ENCODE peak calls at places on chromosomes 5 and 9, in seven cellular contexts. C is naive thymus-derived CD4-positive, alpha-beta T cell; X is Panc1; N is mesendoderm; K is pancreas; W is astrocyte; D is endothelial cell of umbilical vein. O is an unnamed sample. For H3K27me3, the result is how much of the 10 kb centered on the place peaks cover.

GRCh38 chr9:33449715-33450114 is 2.3 kb upstream of the AQP3 start:
- DNase-seq in D (no peak), N (no peak), W (no peak), C (no peak), K (no peak), X (no peak), O (no peak)

GRCh38 chr9:99130069-99130468 is 25.2 kb downstream of the TGFBR1 start:
- DNase-seq in X (no peak), C (no peak), D (no peak), W (no peak), K (no peak), N (no peak), O (no peak)

GRCh38 chr5:100827481-100827889 is 75.6 kb downstream of the ST8SIA4 start:
- DNase-seq in K (no peak), N (no peak), C (no peak), W (no peak), D (peak), X (peak), O (peak)

GRCh38 chr5:75286211-75286773 is 49.6 kb upstream of the ANKRD31 start:
- DNase-seq in C (no peak), W (no peak), N (no peak), D (no peak), K (no peak), X (no peak), O (no peak)

GRCh38 chr5:42806701-42807262 is 4.9 kb downstream of the SELENOP start:
- DNase-seq in C (no peak), K (no peak), N (no peak), D (no peak), W (no peak), X (no peak), O (no peak)

GRCh38 chr9:128454991-128455390 is 815 bp upstream of the ODF2 start:
- DNase-seq in X (no peak), N (no peak), W (no peak), K (no peak), D (no peak), C (no peak), O (no peak)

GRCh38 chr9:98191615-98192502 is 578 bp downstream of the CORO2A start:
- DNase-seq in K (peak), D (no peak), N (peak), W (no peak), X (no peak), C (peak), O (peak)

GRCh38 chr5:178273665-178274541 is 41.3 kb upstream of the PHYKPL start:
- DNase-seq in W (no peak), C (no peak), D (no peak), K (no peak), N (no peak), X (no peak), O (no peak)

GRCh38 chr5:2751592-2752021 is at the start of gene IRX2:
- DNase-seq in N (peak), C (no peak), D (no peak), K (peak), X (no peak), W (peak), O (peak)

GRCh38 chr9:134944351-134944802 is 26.7 kb upstream of the FCN1 start:
- DNase-seq in D (no peak), C (no peak), N (peak), W (no peak), X (no peak), K (peak), O (no peak)

GRCh38 chr5:67089200-67089725 is 107.3 kb downstream of the CD180 start:
- DNase-seq in K (no peak), W (peak), D (no peak), C (no peak), N (no peak), X (no peak), O (no peak)

GRCh38 chr5:143913008-143913752 is 101.2 kb downstream of the HMHB1 start:
- DNase-seq in C (no peak), D (peak), W (peak), K (no peak), N (no peak), X (peak), O (no peak)

GRCh38 chr5:160230686-160231527 is 1.6 kb downstream of the FABP6 start:
- DNase-seq in W (peak), C (no peak), K (no peak), D (no peak), N (no peak), X (no peak), O (no peak)

GRCh38 chr5:156411131-156411727 is 84.3 kb downstream of the SGCD start:
- DNase-seq in C (no peak), X (no peak), K (no peak), D (no peak), N (no peak), W (peak), O (no peak)

GRCh38 chr9:129100383-129101169 is 10.0 kb downstream of the CRAT start:
- DNase-seq in W (no peak), X (no peak), N (peak), K (no peak), C (no peak), D (no peak), O (no peak)

GRCh38 chr9:75640250-75640649 is 250.2 kb upstream of the PCSK5 start:
- DNase-seq in N (peak), D (no peak), K (no peak), X (no peak), W (no peak), C (no peak), O (no peak)

GRCh38 chr9:135908334-135909204 is 1.2 kb upstream of the CAMSAP1 start:
- DNase-seq in X (no peak), W (no peak), K (no peak), N (no peak), D (peak), C (no peak), O (no peak)

GRCh38 chr9:131436386-131436785 is 42.5 kb downstream of the PRRC2B start:
- DNase-seq in D (peak), W (no peak), X (no peak), K (peak), C (no peak), N (no peak), O (no peak)

GRCh38 chr5:151016700-151017099 is 3.7 kb upstream of the GPX3 start:
- DNase-seq in N (no peak), X (no peak), C (no peak), K (no peak), W (no peak), D (no peak), O (no peak)

GRCh38 chr9:114238919-114239879 is 83.7 kb upstream of the ORM1 start:
- DNase-seq in N (peak), W (peak), K (no peak), X (no peak), D (peak), C (no peak), O (peak)

GRCh38 chr5:138468966-138469539 is 3.8 kb downstream of the EGR1 start:
- DNase-seq in D (peak), C (no peak), X (no peak), W (peak), K (no peak), N (peak), O (no peak)

GRCh38 chr5:32067774-32068173 is 106.3 kb downstream of the GOLPH3 start:
- DNase-seq in W (no peak), K (no peak), X (no peak), D (no peak), C (no peak), N (no peak), O (no peak)

GRCh38 chr5:151086192-151086869 is 5.5 kb upstream of the TNIP1 start:
- DNase-seq in X (no peak), C (no peak), D (no peak), N (no peak), K (no peak), W (no peak), O (no peak)

GRCh38 chr9:93470391-93470790 is 17.0 kb upstream of the FAM120AOS start:
- DNase-seq in D (no peak), N (no peak), X (no peak), C (no peak), K (no peak), W (no peak), O (no peak)

GRCh38 chr9:138050472-138051330 is 173.1 kb downstream of the CACNA1B start:
- DNase-seq in W (no peak), X (no peak), C (no peak), D (no peak), N (peak), K (peak), O (no peak)

GRCh38 chr9:9108641-9109040 is 1309.1 kb upstream of the DMAC1 start:
- DNase-seq in W (no peak), X (no peak), C (no peak), D (no peak), K (no peak), N (peak), O (no peak)

GRCh38 chr9:111648066-111648465 is 13.3 kb upstream of the GNG10 start:
- DNase-seq in N (no peak), W (no peak), D (no peak), C (no peak), X (no peak), K (no peak), O (no peak)

GRCh38 chr9:72539824-72540347 is 18.5 kb downstream of the TMC1 start:
- DNase-seq in D (no peak), W (peak), C (no peak), K (no peak), X (no peak), N (no peak), O (no peak)

GRCh38 chr5:4053111-4053510 is 457.5 kb downstream of the IRX1 start:
- DNase-seq in C (no peak), X (no peak), K (no peak), N (no peak), D (no peak), W (no peak), O (no peak)

GRCh38 chr5:16916262-16916878 is 19.7 kb downstream of the MYO10 start:
- DNase-seq in N (no peak), W (peak), D (peak), C (no peak), X (peak), K (no peak), O (no peak)

GRCh38 chr5:57724836-57725235 is 242.2 kb upstream of the ACTBL2 start:
- DNase-seq in N (peak), K (no peak), C (no peak), X (no peak), D (no peak), W (peak), O (no peak)

GRCh38 chr5:143700994-143701393 is 111.0 kb upstream of the HMHB1 start:
- DNase-seq in W (no peak), N (no peak), D (no peak), X (no peak), C (no peak), K (no peak), O (no peak)

GRCh38 chr9:125393426-125393825 is 131.8 kb downstream of the GAPVD1 start:
- DNase-seq in X (no peak), W (peak), D (no peak), C (no peak), N (no peak), K (no peak), O (no peak)

GRCh38 chr5:126438267-126438666 is 15.1 kb downstream of the GRAMD2B start:
- DNase-seq in C (no peak), K (no peak), N (no peak), X (no peak), W (no peak), D (no peak), O (no peak)

GRCh38 chr5:39513236-39513635 is 88.5 kb upstream of the DAB2 start:
- DNase-seq in C (no peak), X (no peak), W (peak), D (peak), K (no peak), N (no peak), O (no peak)

GRCh38 chr5:141208478-141208877 is at the start of gene PCDHB12:
- DNase-seq in K (no peak), W (no peak), X (no peak), C (no peak), D (peak), N (peak), O (no peak)
- H3K27me3 ChIP-seq in K (under half), W (under half), X (under half), C (under half), D (under half), N (under half), O (under half)

DNA sequence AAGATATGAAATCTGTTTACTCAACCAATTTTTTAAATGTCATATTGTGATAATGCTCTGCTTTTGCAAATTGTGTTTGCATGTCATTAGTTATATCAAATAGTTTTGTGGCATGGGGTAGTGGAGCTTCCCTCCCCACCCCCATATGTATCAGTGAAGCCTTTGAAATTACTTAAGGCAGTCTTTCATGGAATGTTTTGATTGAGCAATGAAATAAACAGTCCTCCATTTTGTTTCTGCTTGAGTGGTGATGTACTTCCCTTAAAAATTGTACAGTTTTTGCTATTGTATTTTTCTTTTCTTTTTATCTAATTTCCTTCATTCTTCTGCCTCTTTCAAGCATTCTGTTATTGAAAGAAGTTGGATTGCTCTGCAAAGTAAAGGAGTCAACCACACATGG is 3.5 kb downstream of the SOWAHA start:
- DNase-seq in N (no peak), D (no peak), K (no peak), C (no peak), X (no peak), W (no peak), O (no peak)
- H3K27me3 ChIP-seq in N (under half), D (under half), K (under half), C (under half), X (under half), W (under half), O (under half)

DNA sequence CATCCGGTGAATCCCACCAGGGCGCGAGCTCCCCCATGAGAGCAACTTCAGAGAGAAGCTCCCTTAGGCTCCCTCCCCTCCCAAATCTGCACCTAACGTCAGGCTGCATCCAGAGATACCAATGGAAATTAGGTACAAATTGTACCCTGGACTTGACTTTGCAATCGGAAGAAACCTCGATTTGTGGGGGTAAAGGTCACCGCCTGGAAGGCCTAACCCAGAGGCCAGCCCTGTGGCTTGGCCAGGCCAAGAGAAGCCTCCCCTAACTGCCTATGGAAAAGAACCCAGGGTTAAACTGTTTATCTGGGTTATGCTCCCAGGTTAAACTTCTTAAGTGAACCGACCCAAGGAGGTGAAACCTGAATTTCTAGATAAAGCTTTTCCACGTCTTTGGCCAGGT is 80.4 kb downstream of the GTF3C4 start:
- DNase-seq in N (no peak), X (no peak), K (no peak), D (no peak), W (no peak), C (no peak), O (peak)
- H3K27me3 ChIP-seq in N (under half), X (under half), K (under half), D (under half), W (under half), C (under half), O (under half)

GRCh38 chr5:171310334-171310815 is 1.3 kb downstream of the TLX3 start:
- DNase-seq in K (no peak), X (no peak), W (no peak), D (no peak), N (no peak), C (no peak), O (no peak)
- H3K27me3 ChIP-seq in K (under half), X (under half), W (half or more), D (half or more), N (half or more), C (under half), O (half or more)

DNA sequence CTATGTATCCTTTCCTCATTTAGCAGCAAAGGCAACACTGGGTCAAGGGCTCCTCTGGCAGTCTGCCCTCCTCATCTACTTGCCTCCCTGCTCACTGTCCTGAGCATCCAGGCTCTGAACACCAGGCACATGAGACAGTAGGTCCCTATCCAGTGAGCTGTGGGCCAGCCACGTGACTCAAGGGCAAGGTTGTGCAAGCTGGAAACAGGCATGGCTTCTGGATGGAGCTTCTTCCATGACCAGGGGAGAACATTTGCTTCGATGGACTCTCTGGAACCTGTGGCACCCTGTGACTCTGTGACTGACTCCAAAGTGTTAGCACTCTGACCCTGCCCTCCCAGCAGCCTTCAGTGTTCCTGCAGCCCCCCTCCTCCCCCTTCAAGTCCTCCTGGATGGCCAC is 31.2 kb downstream of the ENHO start:
- DNase-seq in W (no peak), C (no peak), D (no peak), N (no peak), K (no peak), X (no peak), O (no peak)
- H3K27me3 ChIP-seq in W (under half), C (under half), D (under half), N (under half), K (under half), X (under half), O (under half)

GRCh38 chr9:21964925-21965385 is 29.2 kb downstream of the CDKN2A start:
- DNase-seq in X (no peak), W (peak), N (peak), K (peak), C (peak), D (peak), O (peak)
- H3K27me3 ChIP-seq in X (under half), W (under half), N (under half), K (under half), C (half or more), D (half or more), O (under half)

GRCh38 chr5:174547814-174548213 is 176.6 kb upstream of the MSX2 start:
- DNase-seq in N (no peak), K (no peak), C (no peak), D (no peak), W (no peak), X (no peak), O (no peak)
- H3K27me3 ChIP-seq in N (under half), K (under half), C (under half), D (under half), W (under half), X (under half), O (under half)

GRCh38 chr5:59828623-59829022 is 64.9 kb downstream of the PDE4D start:
- DNase-seq in W (peak), C (no peak), D (no peak), X (no peak), K (no peak), N (no peak), O (no peak)
- H3K27me3 ChIP-seq in W (under half), C (under half), D (under half), X (under half), K (under half), N (under half), O (under half)

DNA sequence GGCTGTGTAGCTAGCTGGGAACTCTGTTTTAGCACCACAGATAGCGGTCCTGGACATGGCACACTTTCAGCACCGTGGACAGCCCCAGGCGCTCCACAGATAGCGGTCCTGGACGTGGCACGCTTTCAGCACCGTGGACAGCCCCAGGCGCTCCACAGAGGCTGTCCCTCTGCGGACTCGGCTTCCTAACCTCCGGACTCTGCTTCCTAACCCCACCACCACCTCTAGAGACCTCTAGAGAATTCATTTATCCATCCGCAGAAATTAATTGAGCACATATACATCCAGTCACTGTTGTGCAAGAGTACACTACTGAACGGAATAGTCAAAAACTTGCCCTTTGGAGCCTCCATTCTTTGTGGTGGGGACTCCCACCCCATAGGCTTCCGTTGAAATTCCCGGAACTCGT is 27.4 kb downstream of the UNC5A start:
- DNase-seq in N (peak), W (peak), C (peak), X (no peak), K (peak), D (peak), O (peak)
- H3K27me3 ChIP-seq in N (under half), W (under half), C (under half), X (under half), K (under half), D (under half), O (under half)

GRCh38 chr5:73154607-73155006 is 18.4 kb upstream of the TMEM174 start:
- DNase-seq in C (no peak), X (no peak), D (no peak), N (no peak), W (no peak), K (no peak), O (no peak)

GRCh38 chr5:73158313-73158712 is 14.7 kb upstream of the TMEM174 start:
- DNase-seq in X (no peak), D (no peak), N (no peak), C (no peak), K (no peak), W (no peak), O (no peak)

GRCh38 chr5:73155541-73156222 is 17.3 kb upstream of the TMEM174 start:
- DNase-seq in K (no peak), N (peak), D (peak), W (no peak), X (no peak), C (no peak), O (no peak)

GRCh38 chr5:73157399-73158303 is 15.3 kb upstream of the TMEM174 start:
- DNase-seq in C (no peak), X (no peak), D (no peak), W (no peak), N (peak), K (no peak), O (no peak)

GRCh38 chr5:73160239-73160671 is 12.7 kb upstream of the TMEM174 start:
- DNase-seq in K (no peak), N (no peak), X (no peak), C (peak), W (peak), D (no peak), O (no peak)
- H3K27me3 ChIP-seq in K (under half), N (under half), X (under half), C (under half), W (under half), D (under half), O (under half)

O was measured in small intestine.